ENCODE peak calls at places on chromosome 7, in nine cellular contexts. I is heart left ventricle, Z is left lung, P is GM23248, D is adrenal gland, F is SJSA1, M is spleen, L is mesendoderm, C is right cardiac atrium. H is an unnamed sample.

GRCh38 chr7:138126928-138127327 is 50.7 kb downstream of the AKR1D1 start:
- DNase-seq in I (no peak), Z (no peak), P (no peak), D (no peak), F (peak; percentile 10), M (no peak), L (no peak), C (no peak), H (no peak)

GRCh38 chr7:27104244-27105149 is 2.0 kb upstream of the HOXA2 start:
- DNase-seq in I (no peak), Z (no peak), P (no peak), D (no peak), F (no peak), M (no peak), L (no peak), C (no peak), H (no peak)

GRCh38 chr7:120993575-120994191 is 5.2 kb downstream of the CPED1 start:
- DNase-seq in I (no peak), Z (no peak), P (peak; percentile 87), D (no peak), F (no peak), M (no peak), L (no peak), C (no peak), H (no peak)

GRCh38 chr7:120260111-120260510 is 12.9 kb upstream of the KCND2 start:
- DNase-seq in I (no peak), Z (no peak), P (no peak), D (no peak), F (no peak), M (no peak), L (no peak), C (no peak), H (no peak)

GRCh38 chr7:100430450-100431285 is 1.0 kb downstream of the MEPCE start:
- DNase-seq in I (peak; percentile 43), Z (no peak), P (peak; percentile 55), D (peak; percentile 50), F (peak; percentile 20), M (peak; percentile 89), L (no peak), C (peak; percentile 68), H (no peak)

GRCh38 chr7:1485156-1485555 is 19.0 kb downstream of the INTS1 start:
- DNase-seq in I (no peak), Z (no peak), P (no peak), D (no peak), F (no peak), M (no peak), L (no peak), C (no peak), H (no peak)

GRCh38 chr7:132842478-132842877 is 239.4 kb downstream of the CHCHD3 start:
- DNase-seq in I (no peak), Z (no peak), P (no peak), D (no peak), F (no peak), M (no peak), L (no peak), C (no peak), H (no peak)

GRCh38 chr7:27168265-27168947 is 3.1 kb upstream of the HOXA9 start:
- DNase-seq in I (peak; percentile 1), Z (peak; percentile 37), P (peak; percentile 79), D (no peak), F (peak; percentile 93), M (peak; percentile 71), L (peak; percentile 59), C (peak; percentile 40), H (peak; percentile 78)

GRCh38 chr7:120941064-120941463 is 9.5 kb upstream of the ING3 start:
- DNase-seq in I (no peak), Z (no peak), P (peak; percentile 34), D (no peak), F (no peak), M (no peak), L (no peak), C (no peak), H (no peak)

GRCh38 chr7:92835851-92836488 is 403 bp downstream of the CDK6 start:
- DNase-seq in I (peak; percentile 24), Z (peak; percentile 38), P (peak; percentile 62), D (peak; percentile 43), F (no peak), M (peak; percentile 76), L (peak; percentile 34), C (peak; percentile 36), H (peak; percentile 19)

GRCh38 chr7:92793656-92794205 is 42.6 kb downstream of the CDK6 start:
- DNase-seq in I (no peak), Z (no peak), P (no peak), D (no peak), F (no peak), M (no peak), L (no peak), C (no peak), H (no peak)

GRCh38 chr7:142459557-142459963 is 201.7 kb upstream of the PRSS58 start:
- DNase-seq in I (no peak), Z (no peak), P (peak; percentile 73), D (no peak), F (peak; percentile 51), M (no peak), L (peak; percentile 69), C (no peak), H (no peak)

GRCh38 chr7:131372554-131372953 is 44.9 kb downstream of the MKLN1 start:
- DNase-seq in I (no peak), Z (no peak), P (no peak), D (no peak), F (no peak), M (no peak), L (no peak), C (no peak), H (no peak)

GRCh38 chr7:66250711-66251110 is 45.6 kb downstream of the TPST1 start:
- DNase-seq in I (no peak), Z (no peak), P (peak; percentile 89), D (no peak), F (peak; percentile 49), M (no peak), L (no peak), C (no peak), H (no peak)

GRCh38 chr7:92159-92767 is 100.1 kb upstream of the FAM20C start:
- DNase-seq in I (no peak), Z (no peak), P (no peak), D (no peak), F (no peak), M (no peak), L (peak; percentile 31), C (no peak), H (no peak)

GRCh38 chr7:88095-88926 is 104.1 kb upstream of the FAM20C start:
- DNase-seq in I (no peak), Z (no peak), P (no peak), D (no peak), F (no peak), M (no peak), L (peak; percentile 44), C (peak; percentile 42), H (no peak)

GRCh38 chr7:88927-89921 is 103.1 kb upstream of the FAM20C start:
- DNase-seq in I (peak; percentile 77), Z (peak; percentile 64), P (peak; percentile 97), D (peak; percentile 75), F (peak; percentile 81), M (no peak), L (no peak), C (peak; percentile 82), H (peak; percentile 48)

GRCh38 chr7:91396-92158 is 100.8 kb upstream of the FAM20C start:
- DNase-seq in I (no peak), Z (no peak), P (no peak), D (no peak), F (no peak), M (no peak), L (no peak), C (peak; percentile 30), H (no peak)

GRCh38 chr7:90111-91063 is 102.0 kb upstream of the FAM20C start:
- DNase-seq in I (no peak), Z (no peak), P (peak; percentile 75), D (no peak), F (no peak), M (no peak), L (no peak), C (peak; percentile 37), H (peak; percentile 31)
- H3K27ac ChIP-seq in I (no peak overlapping the region), Z (peak overlapping the region; percentile 23), P (peak overlapping the region; percentile 86), D (no peak overlapping the region), F (peak overlapping the region; percentile 28), M (no peak overlapping the region), L (no peak overlapping the region), C (no peak overlapping the region), H (peak overlapping the region; percentile 64)

GRCh38 chr7:158137516-158138328 is 449.9 kb downstream of the PTPRN2 start:
- DNase-seq in I (no peak), Z (peak; percentile 10), P (no peak), D (no peak), F (no peak), M (peak; percentile 56), L (no peak), C (no peak), H (no peak)
- H3K27ac ChIP-seq in I (no peak overlapping the region), Z (no peak overlapping the region), P (no peak overlapping the region), D (no peak overlapping the region), F (no peak overlapping the region), M (no peak overlapping the region), L (no peak overlapping the region), C (no peak overlapping the region), H (no peak overlapping the region)

GRCh38 chr7:101635484-101635883 is 6.4 kb upstream of the MYL10 start:
- DNase-seq in I (no peak), Z (no peak), P (no peak), D (peak; percentile 29), F (no peak), M (peak; percentile 43), L (no peak), C (peak; percentile 16), H (no peak)

GRCh38 chr7:101634196-101634717 is 5.2 kb upstream of the MYL10 start:
- DNase-seq in I (no peak), Z (no peak), P (no peak), D (no peak), F (no peak), M (peak; percentile 36), L (no peak), C (no peak), H (no peak)

GRCh38 chr7:101632641-101633040 is 3.5 kb upstream of the MYL10 start:
- DNase-seq in I (no peak), Z (no peak), P (peak; percentile 40), D (no peak), F (no peak), M (no peak), L (peak; percentile 65), C (no peak), H (no peak)

GRCh38 chr7:101631224-101631714 is 2.2 kb upstream of the MYL10 start:
- DNase-seq in I (no peak), Z (no peak), P (no peak), D (peak; percentile 30), F (no peak), M (peak; percentile 51), L (peak; percentile 42), C (peak; percentile 75), H (no peak)

GRCh38 chr7:101633516-101633915 is 4.4 kb upstream of the MYL10 start:
- DNase-seq in I (no peak), Z (no peak), P (no peak), D (no peak), F (no peak), M (no peak), L (no peak), C (no peak), H (no peak)
- H3K27ac ChIP-seq in I (no peak overlapping the region), Z (no peak overlapping the region), P (no peak overlapping the region), D (no peak overlapping the region), F (no peak overlapping the region), M (no peak overlapping the region), L (no peak overlapping the region), C (no peak overlapping the region), H (no peak overlapping the region)

DNA sequence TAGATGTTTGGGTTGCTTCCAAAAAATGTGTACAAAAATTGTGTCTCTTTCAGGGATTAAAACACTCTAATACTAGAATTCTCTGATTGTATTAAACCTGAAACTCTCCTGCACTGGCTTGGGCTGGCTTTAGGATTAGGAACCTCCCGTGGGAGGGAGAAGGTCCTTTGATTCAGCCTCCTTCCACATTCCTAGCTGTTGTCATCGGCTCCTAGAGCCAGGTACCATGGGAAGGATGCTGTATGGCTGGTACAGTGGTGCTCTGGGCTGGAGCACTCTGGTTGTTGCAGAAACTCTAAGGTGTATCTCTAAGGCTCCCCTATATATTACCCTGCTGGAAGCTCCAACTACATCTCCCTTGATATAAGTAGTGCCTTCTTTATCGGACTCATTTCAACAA is 245.2 kb upstream of the FOXK1 start:
- DNase-seq in I (no peak), Z (no peak), P (no peak), D (no peak), F (no peak), M (no peak), L (no peak), C (no peak), H (no peak)
- H3K27ac ChIP-seq in I (no peak overlapping the region), Z (no peak overlapping the region), P (no peak overlapping the region), D (no peak overlapping the region), F (no peak overlapping the region), M (no peak overlapping the region), L (no peak overlapping the region), C (no peak overlapping the region), H (no peak overlapping the region)

H was measured in uterus.